ENCODE peak calls at places on chromosome 16, in seven cellular contexts. F is lung, D is A549, Y is gastrocnemius medialis, L is sigmoid colon, C is endodermal cell, G is uterus. H is an unnamed sample. For H3K9me3, the result is how much of the 10 kb centered on the place peaks cover.

GRCh38 chr16:69930117-69930776 is 20.9 kb upstream of the CLEC18A start:
- DNase-seq in D (peak), F (peak), G (peak), L (no peak), C (peak), Y (no peak), H (peak)

GRCh38 chr16:89107209-89107582 is 13.5 kb downstream of the ACSF3 start:
- DNase-seq in D (no peak), C (no peak), G (no peak), Y (no peak), L (no peak), F (no peak), H (no peak)

GRCh38 chr16:59719121-59719520 is 985.0 kb upstream of the GOT2 start:
- DNase-seq in L (no peak), G (no peak), Y (no peak), F (no peak), C (no peak), D (no peak), H (no peak)

GRCh38 chr16:85995591-85996461 is 96.9 kb downstream of the IRF8 start:
- DNase-seq in Y (no peak), F (no peak), C (peak), D (no peak), L (peak), G (no peak), H (no peak)

GRCh38 chr16:50644730-50645129 is 36.4 kb downstream of the SNX20 start:
- DNase-seq in D (peak), L (no peak), Y (no peak), G (peak), C (peak), F (no peak), H (peak)

GRCh38 chr16:12126091-12126806 is 149.7 kb downstream of the SNX29 start:
- DNase-seq in C (no peak), F (no peak), G (no peak), D (no peak), Y (no peak), L (no peak), H (no peak)

GRCh38 chr16:50699345-50700159 is 6.1 kb downstream of the NOD2 start:
- DNase-seq in Y (peak), C (no peak), F (no peak), L (no peak), G (no peak), D (peak), H (peak)

GRCh38 chr16:66334856-66335255 is 31.6 kb upstream of the CDH5 start:
- DNase-seq in D (no peak), G (no peak), C (no peak), Y (no peak), F (no peak), L (no peak), H (no peak)

GRCh38 chr16:35572186-35572585 is 2112.8 kb downstream of the TP53TG3F start:
- DNase-seq in L (no peak), Y (no peak), F (no peak), D (no peak), G (no peak), C (no peak), H (no peak)
- H3K9me3 ChIP-seq in L (under half), Y (under half), F (under half), D (under half), G (under half), C (half or more), H (under half)

DNA sequence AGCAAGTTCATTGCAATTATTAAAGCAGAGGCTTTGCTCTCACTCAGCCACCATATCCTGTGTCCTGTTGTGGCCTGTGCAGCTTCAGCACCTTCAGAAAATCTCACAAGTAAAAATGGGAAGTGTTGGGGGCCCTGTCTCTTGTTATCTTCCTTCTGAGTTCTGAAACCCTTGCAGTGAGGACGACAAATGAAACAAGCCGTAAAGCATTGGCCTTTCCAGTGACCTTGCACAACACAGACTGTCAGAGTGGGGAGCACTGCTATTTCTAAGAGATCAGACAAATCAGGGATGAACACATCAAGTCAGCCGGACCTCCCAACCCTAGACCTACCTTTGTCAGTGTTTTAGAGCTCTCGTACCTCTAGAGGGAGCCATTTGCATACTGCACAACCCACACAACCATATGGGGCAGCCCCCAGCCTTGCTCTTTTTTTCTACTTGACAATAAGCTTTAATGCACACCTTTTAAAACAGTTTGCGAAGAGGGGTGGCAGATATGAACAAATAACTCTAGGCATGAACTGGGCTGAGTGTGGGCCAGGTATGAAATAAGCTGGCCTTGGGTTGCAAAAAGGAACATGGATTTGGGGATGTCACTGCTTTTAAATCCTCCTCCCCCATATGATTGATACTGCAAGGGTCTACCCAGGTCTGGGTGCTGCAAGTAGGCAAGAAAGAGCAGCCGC is 89.8 kb downstream of the KATNIP start:
- DNase-seq in D (peak), Y (no peak), F (no peak), G (no peak), C (peak), L (no peak), H (peak)
- H3K27ac ChIP-seq in D (no peak), Y (no peak), F (no peak), G (no peak), C (peak), L (no peak), H (no peak)

GRCh38 chr16:35314298-35314697 is 1854.9 kb downstream of the TP53TG3F start:
- DNase-seq in L (no peak), Y (no peak), G (no peak), D (no peak), C (no peak), F (no peak), H (no peak)

GRCh38 chr16:35319536-35320192 is 1860.3 kb downstream of the TP53TG3F start:
- DNase-seq in D (no peak), C (no peak), L (no peak), Y (no peak), G (no peak), F (no peak), H (no peak)
- H3K9me3 ChIP-seq in D (under half), C (half or more), L (under half), Y (under half), G (under half), F (under half), H (under half)

DNA sequence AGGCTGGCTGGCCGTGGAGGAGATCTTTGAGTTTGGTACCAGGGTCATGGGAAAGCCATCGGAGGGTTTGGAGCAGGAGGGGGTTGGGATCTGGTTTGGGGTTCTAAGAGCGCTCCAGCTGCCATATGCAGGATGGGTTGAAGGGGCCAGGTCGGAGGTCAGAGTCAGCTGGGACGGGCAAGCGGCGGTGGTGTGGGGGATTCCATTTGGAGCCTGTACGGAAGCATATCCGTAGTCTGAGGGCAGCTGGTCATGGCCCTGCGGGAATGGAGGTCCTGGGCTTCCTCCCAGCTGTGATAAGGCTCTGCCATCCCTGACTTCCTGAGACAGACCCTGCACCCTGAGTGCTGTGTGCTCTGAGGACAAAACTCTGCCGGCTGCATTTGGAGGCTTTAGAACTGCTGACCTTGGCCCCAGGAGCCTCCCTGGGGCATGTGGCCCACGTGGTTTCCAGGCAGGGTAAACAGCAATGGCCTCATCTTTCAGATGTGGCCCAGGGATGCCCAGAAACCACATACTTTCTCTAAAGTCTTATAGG is 46.5 kb downstream of the ATP2C2 start:
- DNase-seq in Y (no peak), C (no peak), L (no peak), D (no peak), F (no peak), G (no peak), H (no peak)
- H3K27ac ChIP-seq in Y (no peak), C (no peak), L (no peak), D (no peak), F (no peak), G (no peak), H (no peak)

DNA sequence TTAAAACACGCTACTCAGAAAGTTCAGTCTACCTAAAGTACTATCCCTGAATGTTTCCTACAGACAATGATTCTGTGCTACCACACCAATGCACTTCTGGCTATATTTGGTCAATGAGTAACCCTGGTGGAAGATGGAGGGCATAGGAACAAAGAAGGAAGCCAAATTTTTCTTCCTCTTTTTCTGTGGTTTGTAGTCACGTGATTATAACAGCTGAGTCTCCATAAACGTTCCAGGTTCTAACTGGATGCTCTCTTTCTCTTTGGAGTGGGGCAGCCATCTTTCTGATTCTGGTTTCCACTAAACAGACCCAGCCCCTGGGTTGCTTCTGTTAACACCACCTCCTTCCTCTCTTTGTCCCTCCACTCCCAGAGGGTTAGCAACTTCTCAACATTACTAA is 274.9 kb downstream of the CDH11 start:
- DNase-seq in G (no peak), Y (no peak), C (no peak), L (no peak), D (no peak), F (no peak), H (no peak)
- H3K9me3 ChIP-seq in G (under half), Y (under half), C (under half), L (under half), D (under half), F (under half), H (under half)